ENCODE peak calls at places on chromosomes 12 and 14, in seven cellular contexts. Z is PC-9, Q is GM23338, C is SK-N-SH, R is A549, G is endodermal cell, E is AG10803. I is an unnamed sample.

GRCh38 chr14:70078329-70078728 is 110.4 kb downstream of the SLC8A3 start:
- DNase-seq in G (no peak), R (no peak), Z (no peak), C (no peak), Q (no peak), E (no peak), I (no peak)

GRCh38 chr12:76409074-76409473 is 60.9 kb upstream of the BBS10 start:
- DNase-seq in C (no peak), Z (no peak), G (no peak), Q (no peak), R (no peak), E (no peak), I (no peak)

GRCh38 chr14:101960225-101960624 is 4.1 kb upstream of the DYNC1H1 start:
- DNase-seq in Q (peak), R (no peak), G (peak), Z (peak), E (no peak), C (no peak), I (no peak)

GRCh38 chr12:3256103-3256551 is 178.9 kb downstream of the TSPAN9 start:
- DNase-seq in R (no peak), E (no peak), C (no peak), Z (no peak), Q (no peak), G (no peak), I (no peak)

GRCh38 chr14:66140213-66140918 is 345.8 kb upstream of the CCDC196 start:
- DNase-seq in R (no peak), C (no peak), Z (no peak), Q (no peak), E (no peak), G (no peak), I (no peak)

GRCh38 chr12:1103632-1104031 is 112.6 kb downstream of the ERC1 start:
- DNase-seq in E (no peak), G (no peak), C (no peak), Q (no peak), R (no peak), Z (no peak), I (no peak)

GRCh38 chr12:63940295-63940997 is 95.9 kb downstream of the SRGAP1 start:
- DNase-seq in C (peak), Z (no peak), R (no peak), E (no peak), G (no peak), Q (no peak), I (no peak)

GRCh38 chr12:480831-481230 is 21.1 kb downstream of the B4GALNT3 start:
- DNase-seq in Z (no peak), R (no peak), E (no peak), C (no peak), Q (no peak), G (peak), I (no peak)

GRCh38 chr14:77339407-77339806 is 18.6 kb downstream of the GSTZ1 start:
- DNase-seq in G (no peak), Q (no peak), E (peak), R (no peak), C (no peak), Z (no peak), I (no peak)

GRCh38 chr12:79549531-79550271 is 141.1 kb downstream of the PAWR start:
- DNase-seq in E (peak), Q (no peak), C (no peak), R (peak), Z (no peak), G (no peak), I (no peak)

GRCh38 chr14:28307506-28307905 is 459.1 kb upstream of the FOXG1 start:
- DNase-seq in E (no peak), G (no peak), Z (no peak), C (no peak), R (no peak), Q (no peak), I (no peak)

GRCh38 chr12:68932701-68933563 is at the start of gene CPM:
- DNase-seq in R (peak), G (peak), Q (peak), E (peak), C (peak), Z (peak), I (no peak)

GRCh38 chr14:63565448-63565847 is 22.3 kb upstream of the PPP2R5E start:
- DNase-seq in G (no peak), C (no peak), Z (no peak), E (no peak), R (no peak), Q (no peak), I (no peak)

GRCh38 chr12:22083167-22083566 is 37.1 kb downstream of the CMAS start:
- DNase-seq in G (no peak), E (peak), Q (peak), R (peak), Z (peak), C (no peak), I (no peak)

GRCh38 chr12:83559650-83560049 is 872.9 kb downstream of the TMTC2 start:
- DNase-seq in R (no peak), C (no peak), G (no peak), Q (peak), E (no peak), Z (no peak), I (no peak)

GRCh38 chr12:20017772-20018171 is 350.6 kb upstream of the PDE3A start:
- DNase-seq in C (no peak), E (no peak), Z (no peak), R (no peak), G (no peak), Q (no peak), I (no peak)

GRCh38 chr12:125461831-125462230 is 396.6 kb downstream of the AACS start:
- DNase-seq in R (peak), Q (no peak), E (no peak), Z (no peak), C (no peak), G (no peak), I (no peak)

GRCh38 chr12:117408161-117408791 is 46.9 kb upstream of the NOS1 start:
- DNase-seq in Q (peak), E (peak), C (peak), R (no peak), Z (no peak), G (peak), I (no peak)

GRCh38 chr12:75720807-75721206 is 209.4 kb upstream of the KRR1 start:
- DNase-seq in C (peak), R (no peak), Z (peak), Q (peak), G (peak), E (no peak), I (no peak)

GRCh38 chr14:61889914-61890351 is 127.7 kb downstream of the SNAPC1 start:
- DNase-seq in Q (peak), R (no peak), E (no peak), Z (no peak), C (no peak), G (no peak), I (no peak)

GRCh38 chr12:101459642-101460346 is 15.3 kb upstream of the SPIC start:
- DNase-seq in Z (peak), G (peak), E (peak), Q (peak), R (peak), C (no peak), I (peak)

GRCh38 chr12:117501066-117501465 is 139.6 kb upstream of the NOS1 start:
- DNase-seq in E (peak), R (no peak), C (no peak), G (no peak), Q (no peak), Z (no peak), I (no peak)

GRCh38 chr12:98126637-98127335 is 388.6 kb upstream of the TMPO start:
- DNase-seq in Z (no peak), C (no peak), R (no peak), E (no peak), Q (no peak), G (no peak), I (no peak)

GRCh38 chr14:89813485-89814080 is 140.9 kb downstream of the EFCAB11 start:
- DNase-seq in Z (no peak), Q (peak), R (no peak), E (peak), G (peak), C (no peak), I (no peak)
- H3K4me3 ChIP-seq in Z (no peak), Q (no peak), R (no peak), E (no peak), G (no peak), C (peak), I (no peak)

DNA sequence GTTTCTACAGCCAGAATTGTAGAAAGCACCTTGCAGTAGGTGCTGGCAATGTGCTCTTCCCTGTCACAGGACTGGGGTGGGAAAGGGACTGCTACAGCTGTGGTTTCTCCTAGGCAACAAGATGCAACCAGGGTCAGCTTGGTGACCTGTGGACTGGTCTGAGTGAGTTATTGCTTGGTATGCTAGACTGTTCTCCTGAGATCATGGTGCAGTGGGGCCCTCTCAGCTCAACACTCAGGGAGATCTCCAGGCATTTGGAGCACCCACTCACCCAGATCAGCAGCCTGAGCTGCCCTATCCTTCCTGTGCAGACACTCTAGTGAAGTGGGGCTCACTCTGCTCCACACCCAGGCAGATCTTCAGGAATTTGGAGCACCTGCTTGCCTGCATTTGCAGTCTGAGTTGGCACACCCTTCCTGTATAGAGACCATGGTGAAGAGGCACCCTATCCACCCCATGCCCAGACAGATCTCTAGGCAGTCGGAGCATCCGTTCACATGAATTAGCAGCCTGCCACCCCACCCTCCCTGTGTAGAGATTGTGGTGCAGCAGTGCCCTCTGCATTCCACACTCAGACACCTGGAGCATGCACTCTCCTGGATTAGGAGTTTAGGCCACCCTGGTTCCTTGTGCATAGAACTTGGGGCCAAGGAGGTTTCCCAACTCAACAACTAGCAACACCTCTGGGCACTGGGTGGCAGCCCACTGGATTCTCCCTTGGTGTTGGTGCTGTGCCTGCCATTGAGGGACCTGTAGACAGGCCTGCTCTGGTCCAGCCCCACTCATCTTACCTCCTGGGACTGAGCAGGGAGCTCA is 3.8 kb upstream of the FAM186B start:
- DNase-seq in R (no peak), Q (no peak), C (no peak), G (peak), E (no peak), Z (no peak), I (no peak)
- TF ChIP-seq CTCF in R (no peak), Q (no peak), C (no peak), G (no peak), E (no peak), Z (no peak), I (no peak)

DNA sequence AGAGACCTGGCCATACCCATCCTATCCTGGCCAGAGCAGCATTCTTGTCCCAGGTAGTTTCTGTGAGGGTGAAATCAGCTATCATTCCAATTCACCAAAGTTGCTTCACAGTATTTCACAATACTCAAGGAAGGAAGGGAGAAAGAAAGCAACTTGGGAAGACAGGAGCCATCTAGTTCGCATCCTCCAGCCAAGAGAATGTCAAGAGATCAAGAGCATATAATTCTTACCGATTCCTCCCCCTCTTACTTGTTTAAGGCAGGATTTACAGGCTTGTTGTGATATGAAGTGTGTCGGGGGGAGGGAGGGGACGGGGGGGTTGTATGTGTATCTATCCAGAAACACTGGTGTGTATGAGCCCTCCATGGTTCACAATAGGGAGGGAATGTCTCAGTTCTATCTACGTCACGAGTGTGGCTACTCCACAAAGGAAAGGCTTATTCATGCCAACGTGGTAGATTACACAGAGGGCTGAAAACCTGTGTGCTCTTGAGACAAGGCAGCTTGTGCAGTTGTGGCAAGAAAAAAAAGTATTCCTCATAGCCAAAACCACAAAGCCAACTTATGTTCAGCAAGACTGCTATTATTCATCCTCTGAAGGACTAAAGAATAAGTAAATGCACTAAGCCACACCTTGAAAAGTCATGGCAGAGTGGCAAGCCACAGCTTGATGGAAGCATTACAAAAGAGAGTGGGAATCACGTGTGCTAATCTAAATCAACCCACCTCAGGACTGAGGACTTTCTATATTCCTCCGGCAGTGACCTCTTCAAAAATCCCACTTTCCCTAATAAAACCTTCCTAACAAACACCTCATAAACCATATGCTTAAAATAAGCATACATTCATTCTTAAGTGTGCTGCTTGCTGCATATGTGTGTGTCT is 35.0 kb downstream of the CORO1C start:
- DNase-seq in Q (no peak), C (no peak), G (no peak), R (no peak), E (peak), Z (peak), I (peak)
- H3K4me3 ChIP-seq in Q (no peak), C (no peak), G (no peak), R (no peak), E (peak), Z (no peak), I (no peak)

GRCh38 chr12:121238604-121239334 is 28.8 kb downstream of the P2RX4 start:
- DNase-seq in G (peak), R (no peak), C (peak), Q (peak), E (no peak), Z (no peak), I (no peak)
- TF ChIP-seq CTCF in G (peak), R (no peak), C (no peak), Q (no peak), E (no peak), Z (no peak), I (no peak)

GRCh38 chr14:51093371-51094281 is 1.3 kb downstream of the TRIM9 start:
- DNase-seq in Q (peak), G (peak), E (no peak), Z (no peak), R (peak), C (peak), I (no peak)

GRCh38 chr14:51094901-51095853 is at the start of gene TRIM9:
- DNase-seq in Q (peak), C (peak), G (peak), Z (peak), R (peak), E (peak), I (peak)

GRCh38 chr14:51094282-51094821 is 553 bp downstream of the TRIM9 start:
- DNase-seq in R (peak), C (peak), Z (no peak), Q (peak), E (no peak), G (peak), I (no peak)

GRCh38 chr14:51095854-51096823 is 1.2 kb upstream of the TRIM9 start:
- DNase-seq in Z (no peak), G (no peak), Q (no peak), R (peak), C (peak), E (peak), I (no peak)

DNA sequence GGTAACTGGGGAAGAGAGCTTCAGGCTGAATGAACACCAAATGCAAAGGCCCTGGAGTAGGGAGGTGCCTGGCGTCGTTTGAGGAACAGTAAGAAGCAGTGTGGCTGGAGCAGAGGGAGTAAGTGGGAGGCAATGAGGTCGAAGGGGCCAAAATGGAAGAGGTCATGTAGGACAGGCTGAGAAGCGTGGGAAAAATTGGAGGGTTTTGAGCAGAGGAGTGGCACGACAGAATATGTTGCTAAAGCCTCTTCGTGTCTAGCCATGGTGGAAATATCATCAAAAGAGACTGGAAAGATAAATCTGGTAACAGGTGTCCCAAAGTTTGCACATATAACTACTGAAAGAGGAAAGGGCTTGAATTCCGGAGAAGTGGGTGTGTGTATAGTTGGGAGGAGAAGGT is 1.9 kb downstream of the TRIM9 start:
- DNase-seq in C (no peak), G (no peak), Z (no peak), R (no peak), Q (no peak), E (no peak), I (no peak)
- H3K4me3 ChIP-seq in C (peak), G (no peak), Z (no peak), R (peak), Q (peak), E (no peak), I (no peak)

DNA sequence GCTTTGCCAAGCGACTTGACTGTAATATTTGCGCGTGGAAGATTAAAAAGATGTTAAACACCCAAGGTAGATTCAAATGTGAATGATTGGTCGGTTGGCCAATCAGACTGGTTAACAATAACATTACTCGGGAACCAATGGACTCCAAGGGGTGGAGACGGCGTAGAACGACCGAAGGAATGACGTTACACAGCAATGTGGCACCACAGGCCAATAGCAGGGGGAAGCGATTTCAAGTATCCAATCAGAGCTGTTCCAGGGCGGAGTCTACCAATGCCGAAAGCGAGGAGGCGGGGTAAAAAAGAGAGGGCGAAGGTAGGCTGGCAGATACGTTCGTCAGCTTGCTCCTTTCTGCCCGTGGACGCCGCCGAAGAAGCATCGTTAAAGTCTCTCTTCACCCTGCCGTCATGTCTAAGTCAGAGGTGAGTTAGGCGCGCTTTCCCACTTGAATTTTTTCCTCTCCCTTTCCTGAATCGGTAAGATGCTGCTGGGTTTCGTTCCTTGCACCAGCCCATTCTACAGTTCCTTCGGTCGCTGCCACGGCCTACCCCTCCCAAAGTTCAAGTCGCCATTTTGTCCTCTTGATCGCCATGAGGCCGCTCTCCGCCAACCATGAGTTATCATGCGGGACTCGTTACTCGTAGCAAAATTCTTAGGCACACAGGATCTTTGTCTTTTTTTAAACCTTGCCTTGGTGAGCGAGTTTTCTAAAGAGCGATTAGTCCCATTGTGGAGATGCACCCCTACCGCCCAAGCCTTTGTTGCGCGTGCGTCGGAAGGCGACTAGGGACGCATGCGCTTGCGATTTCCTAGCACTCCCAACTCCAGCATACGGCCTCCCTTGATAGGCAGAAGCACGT is at the start of gene HNRNPA1:
- DNase-seq in R (peak), E (peak), C (peak), Z (peak), Q (peak), G (peak), I (peak)
- TF ChIP-seq CTCF in R (no peak), E (no peak), C (no peak), Z (peak), Q (no peak), G (no peak), I (no peak)

DNA sequence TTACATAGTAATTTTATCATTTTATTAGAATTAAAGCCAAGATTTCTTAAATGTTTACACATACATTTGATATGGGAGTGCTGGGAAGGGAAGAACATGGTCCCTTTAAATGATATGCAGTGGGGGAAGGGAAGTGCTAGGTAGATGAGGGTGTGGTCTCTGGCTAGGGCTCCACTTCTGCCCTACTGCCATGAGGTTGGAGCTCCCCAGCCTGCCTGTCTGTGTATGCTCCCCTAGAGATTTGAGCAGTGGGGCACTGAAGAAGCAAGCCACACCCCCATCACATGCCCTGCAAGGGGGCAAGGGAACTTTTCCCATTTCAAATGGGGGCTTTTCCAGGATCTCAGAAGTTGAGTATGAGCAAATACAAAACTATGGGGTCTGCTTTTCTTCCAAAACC is 25.5 kb downstream of the CLECL1 start:
- DNase-seq in R (no peak), Z (no peak), G (no peak), E (no peak), Q (no peak), C (no peak), I (no peak)
- H3K4me3 ChIP-seq in R (no peak), Z (no peak), G (no peak), E (no peak), Q (no peak), C (no peak), I (no peak)

GRCh38 chr14:23301288-23301968 is 1.2 kb downstream of the PPP1R3E start:
- DNase-seq in Z (peak), E (peak), G (peak), C (peak), R (peak), Q (peak), I (peak)
- TF ChIP-seq CTCF in Z (peak), E (peak), G (peak), C (peak), R (peak), Q (peak), I (peak)

GRCh38 chr12:26954027-26954426 is 15.8 kb downstream of the FGFR1OP2 start:
- DNase-seq in E (no peak), G (no peak), Z (no peak), Q (no peak), R (no peak), C (no peak), I (no peak)
- H3K4me3 ChIP-seq in E (no peak), G (no peak), Z (no peak), Q (no peak), R (no peak), C (no peak), I (no peak)